ENCODE peak calls at places on chromosomes 3 and 15, in eight cellular contexts. B is NCI-H446; O is osteocyte; T is globus pallidus; L is activated CD8-positive, alpha-beta memory T cell treated with anti-CD3 and anti-CD28 coated beads for 1 hour; C is NCI-H69; P is colonic mucosa; Q is stimulated activated CD8-positive, alpha-beta memory T cell treated with anti-CD3 and anti-CD28 coated beads, Interleukin-4, amount 100 ng/mL, for 24 hours. M is an unnamed sample.

GRCh38 chr15:64490598-64491259 is 30.4 kb downstream of the ZNF609 start:
- DNase-seq in T (no peak), B (no peak), P (no peak), C (no peak), L (no peak), Q (no peak), O (no peak), M (no peak)

GRCh38 chr3:170027691-170028102 is 10.1 kb upstream of the GPR160 start:
- DNase-seq in T (no peak), Q (no peak), C (no peak), P (no peak), L (no peak), O (no peak), B (no peak), M (no peak)

GRCh38 chr15:85676332-85676731 is 118.4 kb downstream of the KLHL25 start:
- DNase-seq in C (no peak), T (no peak), P (no peak), O (no peak), B (no peak), Q (no peak), L (no peak), M (no peak)

GRCh38 chr15:50261979-50262378 is 3.5 kb downstream of the HDC start:
- DNase-seq in O (peak; percentile 72), Q (no peak), T (no peak), B (no peak), P (no peak), L (no peak), C (no peak), M (no peak)

GRCh38 chr15:66748320-66748779 is 46.3 kb downstream of the SMAD6 start:
- DNase-seq in B (no peak), O (no peak), C (no peak), P (no peak), Q (no peak), T (no peak), L (no peak), M (no peak)

GRCh38 chr3:148852271-148853000 is 12.7 kb upstream of the CPA3 start:
- DNase-seq in O (no peak), B (no peak), Q (no peak), C (no peak), T (no peak), P (no peak), L (no peak), M (no peak)

GRCh38 chr15:77028451-77029165 is 33.7 kb downstream of the PSTPIP1 start:
- DNase-seq in B (no peak), O (peak; percentile 80), L (no peak), P (peak; percentile 14), Q (no peak), T (no peak), C (no peak), M (no peak)

GRCh38 chr3:72336821-72337479 is 511.3 kb downstream of the SHQ1 start:
- DNase-seq in Q (no peak), B (peak; percentile 9), O (peak; percentile 93), C (peak; percentile 94), T (no peak), P (peak; percentile 87), L (no peak), M (no peak)

GRCh38 chr3:109806929-109807328 is 469.6 kb upstream of the DPPA4 start:
- DNase-seq in T (no peak), O (no peak), C (no peak), Q (no peak), L (no peak), P (no peak), B (no peak), M (no peak)

GRCh38 chr15:66897971-66898370 is 167.4 kb upstream of the SMAD3 start:
- DNase-seq in O (no peak), Q (no peak), B (no peak), P (no peak), T (no peak), C (no peak), L (no peak), M (no peak)

GRCh38 chr15:35963316-35963715 is 417.4 kb upstream of the DPH6 start:
- DNase-seq in O (no peak), Q (no peak), L (no peak), B (no peak), P (no peak), T (no peak), C (peak; percentile 61), M (no peak)

GRCh38 chr3:105619651-105620050 is 249.2 kb downstream of the CBLB start:
- DNase-seq in C (no peak), T (no peak), Q (no peak), L (no peak), O (no peak), P (no peak), B (no peak), M (no peak)

GRCh38 chr3:195250473-195251251 is 20.3 kb downstream of the XXYLT1 start:
- DNase-seq in L (no peak), T (no peak), Q (no peak), C (peak; percentile 54), B (no peak), O (peak; percentile 83), P (peak; percentile 18), M (no peak)

GRCh38 chr3:147412917-147413711 is 3.9 kb downstream of the ZIC1 start:
- DNase-seq in B (no peak), P (no peak), Q (no peak), T (no peak), C (no peak), O (no peak), L (no peak), M (no peak)

GRCh38 chr3:9767418-9767817 is 2.3 kb downstream of the CAMK1 start:
- DNase-seq in B (no peak), C (no peak), P (no peak), O (no peak), Q (no peak), L (no peak), T (no peak), M (no peak)

GRCh38 chr3:193883551-193883950 is 252.4 kb upstream of the HES1 start:
- DNase-seq in B (no peak), T (no peak), L (no peak), C (no peak), O (no peak), P (no peak), Q (no peak), M (no peak)

GRCh38 chr15:64462492-64462891 is 2.1 kb downstream of the ZNF609 start:
- DNase-seq in P (no peak), O (no peak), B (no peak), L (no peak), T (no peak), Q (no peak), C (no peak), M (no peak)

GRCh38 chr3:67875338-67875737 is 220.9 kb upstream of the SUCLG2 start:
- DNase-seq in O (no peak), C (no peak), T (no peak), L (no peak), Q (no peak), B (peak; percentile 32), P (no peak), M (no peak)

GRCh38 chr3:30286007-30286669 is 320.3 kb upstream of the TGFBR2 start:
- DNase-seq in O (no peak), P (peak; percentile 66), C (peak; percentile 88), L (no peak), Q (no peak), B (peak; percentile 83), T (peak; percentile 11), M (no peak)

GRCh38 chr3:37872413-37873160 is 10.9 kb downstream of the CTDSPL start:
- DNase-seq in C (no peak), Q (no peak), O (no peak), L (no peak), T (no peak), P (no peak), B (no peak), M (no peak)

GRCh38 chr3:4716231-4716630 is 223.1 kb downstream of the ITPR1 start:
- DNase-seq in T (no peak), B (no peak), L (no peak), P (no peak), O (no peak), Q (no peak), C (no peak), M (no peak)

GRCh38 chr3:188468672-188469071 is 314.7 kb downstream of the LPP start:
- DNase-seq in L (no peak), O (no peak), Q (no peak), B (peak; percentile 91), C (peak; percentile 12), P (no peak), T (peak; percentile 52), M (no peak)

GRCh38 chr15:58469432-58470353 is 37.9 kb downstream of the LIPC start:
- DNase-seq in Q (no peak), P (peak; percentile 55), O (no peak), T (no peak), C (peak; percentile 67), L (no peak), B (peak; percentile 33), M (no peak)

GRCh38 chr3:72625616-72626337 is 222.5 kb downstream of the SHQ1 start:
- DNase-seq in O (no peak), B (no peak), C (no peak), T (no peak), P (no peak), Q (no peak), L (no peak), M (no peak)

GRCh38 chr15:59371458-59372351 is 966 bp downstream of the MYO1E start:
- DNase-seq in O (peak; percentile 84), L (no peak), C (peak; percentile 87), P (peak; percentile 59), T (peak; percentile 69), Q (no peak), B (no peak), M (no peak)

GRCh38 chr3:187880438-187880837 is 135.2 kb upstream of the BCL6 start:
- DNase-seq in O (no peak), B (no peak), C (no peak), P (no peak), Q (no peak), T (no peak), L (no peak), M (no peak)

GRCh38 chr3:55165278-55165677 is 237.4 kb upstream of the LRTM1 start:
- DNase-seq in L (no peak), P (no peak), O (no peak), B (no peak), Q (no peak), C (no peak), T (no peak), M (no peak)

GRCh38 chr3:32545305-32545704 is 25.4 kb downstream of the DYNC1LI1 start:
- DNase-seq in T (no peak), O (no peak), B (no peak), Q (no peak), L (no peak), C (no peak), P (no peak), M (no peak)

M was measured in cerebellar nuclear complex.